ENCODE peak calls at places on chromosomes 13 and 19, in seven cellular contexts. O is DMS79 treated with DMSO at 0.1 percent for 48 hours, Y is T-helper 1 cell, Z is NCI-H748 treated with DMSO at 0.1 percent for 48 hours, B is WTC11, U is hippocampal formation, C is RWPE1. L is an unnamed sample.

GRCh38 chr13:23865898-23866297 is 23.3 kb downstream of the MIPEP start:
- DNase-seq in C (no peak), O (no peak), B (no peak), Z (no peak), Y (no peak), U (no peak), L (no peak)

GRCh38 chr13:35741657-35742056 is 265.2 kb upstream of the MAB21L1 start:
- DNase-seq in Y (no peak), C (no peak), Z (no peak), O (no peak), U (no peak), B (no peak), L (no peak)

GRCh38 chr19:4120531-4120930 is 3.4 kb downstream of the MAP2K2 start:
- DNase-seq in C (no peak), Z (no peak), O (no peak), U (no peak), Y (no peak), B (no peak), L (no peak)

GRCh38 chr13:113605461-113605860 is 20.9 kb downstream of the TFDP1 start:
- DNase-seq in O (no peak), B (no peak), Y (no peak), C (no peak), U (no peak), Z (no peak), L (no peak)

GRCh38 chr19:17285415-17286135 is 3.9 kb downstream of the ANKLE1 start:
- DNase-seq in O (no peak), Z (no peak), Y (no peak), U (no peak), C (no peak), B (no peak), L (no peak)

GRCh38 chr19:43310221-43310620 is 40.9 kb upstream of the PSG9 start:
- DNase-seq in U (no peak), O (no peak), Y (no peak), Z (no peak), C (peak), B (no peak), L (no peak)

GRCh38 chr19:45899919-45900589 is 2.4 kb downstream of the MYPOP start:
- DNase-seq in C (no peak), U (no peak), O (no peak), Y (no peak), B (no peak), Z (no peak), L (no peak)

GRCh38 chr13:19573072-19573716 is 11.9 kb upstream of the TPTE2 start:
- DNase-seq in Y (no peak), O (no peak), Z (no peak), B (no peak), C (no peak), U (no peak), L (no peak)

GRCh38 chr13:25468330-25469178 is 96.8 kb downstream of the ATP8A2 start:
- DNase-seq in B (peak), U (peak), Y (no peak), Z (peak), C (peak), O (peak), L (no peak)

GRCh38 chr19:5424192-5424973 is 30.8 kb upstream of the ZNRF4 start:
- DNase-seq in Z (no peak), O (no peak), U (no peak), C (no peak), Y (no peak), B (no peak), L (no peak)

GRCh38 chr13:85597790-85598500 is 201.3 kb downstream of the SLITRK6 start:
- DNase-seq in Y (no peak), O (no peak), Z (no peak), B (no peak), C (no peak), U (no peak), L (no peak)

GRCh38 chr13:20610006-20610405 is 43.0 kb downstream of the IFT88 start:
- DNase-seq in Z (no peak), U (no peak), C (no peak), B (no peak), Y (no peak), O (no peak), L (no peak)

GRCh38 chr19:16750081-16750480 is 30.4 kb downstream of the NWD1 start:
- DNase-seq in Z (no peak), C (no peak), Y (no peak), B (no peak), U (no peak), O (no peak), L (no peak)

GRCh38 chr13:98022210-98022609 is 68.7 kb downstream of the IPO5 start:
- DNase-seq in Y (no peak), B (no peak), Z (no peak), C (no peak), U (peak), O (peak), L (no peak)

GRCh38 chr13:94435604-94436226 is 43.8 kb downstream of the DCT start:
- DNase-seq in U (no peak), B (no peak), Z (peak), O (peak), C (peak), Y (no peak), L (peak)

GRCh38 chr19:3443840-3444694 is 36.3 kb downstream of the SMIM24 start:
- DNase-seq in U (no peak), B (peak), Z (peak), Y (no peak), O (no peak), C (no peak), L (no peak)

GRCh38 chr19:13999085-13999484 is 7.0 kb downstream of the RFX1 start:
- DNase-seq in Y (no peak), C (no peak), Z (no peak), O (no peak), U (no peak), B (no peak), L (no peak)

GRCh38 chr19:15379083-15379995 is at the start of gene AKAP8:
- DNase-seq in O (peak), C (peak), U (peak), Y (peak), Z (peak), B (peak), L (peak)

GRCh38 chr13:65597839-65598818 is 1632.0 kb downstream of the PCDH9 start:
- DNase-seq in O (no peak), C (no peak), Y (no peak), U (no peak), B (no peak), Z (no peak), L (no peak)

GRCh38 chr19:8731428-8732169 is 10.2 kb downstream of the OR2Z1 start:
- DNase-seq in O (no peak), C (no peak), Y (no peak), Z (no peak), U (no peak), B (no peak), L (no peak)

GRCh38 chr13:73064991-73065390 is 6.2 kb downstream of the KLF5 start:
- DNase-seq in C (no peak), U (no peak), B (no peak), Y (no peak), O (no peak), Z (no peak), L (no peak)

GRCh38 chr13:40483601-40484000 is 182.8 kb downstream of the FOXO1 start:
- DNase-seq in C (no peak), Y (no peak), U (no peak), O (peak), B (no peak), Z (no peak), L (no peak)

GRCh38 chr13:109840201-109840892 is 54.0 kb upstream of the IRS2 start:
- DNase-seq in U (no peak), C (peak), Y (no peak), B (no peak), O (no peak), Z (no peak), L (no peak)

GRCh38 chr19:17389957-17390664 is 3.9 kb downstream of the CCDC194 start:
- DNase-seq in Y (no peak), B (no peak), O (no peak), Z (no peak), C (no peak), U (no peak), L (no peak)

GRCh38 chr19:19181614-19182013 is 10.3 kb downstream of the BORCS8 start:
- DNase-seq in O (no peak), Y (no peak), B (no peak), Z (no peak), U (no peak), C (no peak), L (no peak)

GRCh38 chr13:39450176-39450575 is 152.8 kb downstream of the LHFPL6 start:
- DNase-seq in U (no peak), Z (no peak), B (no peak), Y (no peak), O (no peak), C (no peak), L (no peak)

GRCh38 chr19:43776285-43776684 is 4.5 kb downstream of the KCNN4 start:
- DNase-seq in Z (no peak), U (no peak), O (no peak), C (no peak), B (no peak), Y (no peak), L (no peak)

GRCh38 chr19:34034318-34034846 is 137.9 kb upstream of the LSM14A start:
- DNase-seq in Y (no peak), C (no peak), Z (no peak), U (no peak), B (no peak), O (no peak), L (no peak)

GRCh38 chr13:39186205-39186880 is 148.1 kb downstream of the NHLRC3 start:
- DNase-seq in O (peak), Y (no peak), B (no peak), U (no peak), C (no peak), Z (no peak), L (no peak)

GRCh38 chr19:13037718-13038117 is 42.4 kb downstream of the NFIX start:
- DNase-seq in B (no peak), C (no peak), Y (no peak), O (peak), U (no peak), Z (no peak), L (no peak)